ENCODE peak calls at places on chromosomes 3 and 15, in six cellular contexts. One of them, this sample, is unnamed.

GRCh38 chr15:81273855-81274254 is 50.1 kb downstream of the STARD5 start:
- DNase-seq in A549: no peak
- DNase-seq in AG09319: no peak
- DNase-seq in Calu3: no peak
- DNase-seq in left ventricle myocardium inferior: no peak
- DNase-seq in foreskin fibroblast: no peak
- DNase-seq in this sample: no peak

GRCh38 chr15:88586401-88587162 is 34.6 kb upstream of the AEN start:
- DNase-seq in A549: no peak
- DNase-seq in AG09319: no peak
- DNase-seq in Calu3: no peak
- DNase-seq in left ventricle myocardium inferior: no peak
- DNase-seq in foreskin fibroblast: peak; percentile 24
- DNase-seq in this sample: no peak

GRCh38 chr3:108493862-108494261 is 16.5 kb downstream of the MYH15 start:
- DNase-seq in A549: peak; percentile 31
- DNase-seq in AG09319: no peak
- DNase-seq in Calu3: peak; percentile 56
- DNase-seq in left ventricle myocardium inferior: peak; percentile 17
- DNase-seq in foreskin fibroblast: peak; percentile 52
- DNase-seq in this sample: no peak

GRCh38 chr3:128788268-128788869 is 62.4 kb downstream of the RAB7A start:
- DNase-seq in A549: no peak
- DNase-seq in AG09319: no peak
- DNase-seq in Calu3: no peak
- DNase-seq in left ventricle myocardium inferior: no peak
- DNase-seq in foreskin fibroblast: no peak
- DNase-seq in this sample: no peak

GRCh38 chr3:110314512-110315114 is 757.0 kb upstream of the NECTIN3 start:
- DNase-seq in A549: peak; percentile 69
- DNase-seq in AG09319: no peak
- DNase-seq in Calu3: peak; percentile 56
- DNase-seq in left ventricle myocardium inferior: no peak
- DNase-seq in foreskin fibroblast: peak; percentile 63
- DNase-seq in this sample: no peak

GRCh38 chr3:88713233-88713691 is 394.2 kb upstream of the EPHA3 start:
- DNase-seq in A549: no peak
- DNase-seq in AG09319: no peak
- DNase-seq in Calu3: no peak
- DNase-seq in left ventricle myocardium inferior: no peak
- DNase-seq in foreskin fibroblast: peak; percentile 82
- DNase-seq in this sample: no peak

GRCh38 chr3:108757404-108757982 is at the start of gene RETNLB:
- DNase-seq in A549: no peak
- DNase-seq in AG09319: no peak
- DNase-seq in Calu3: no peak
- DNase-seq in left ventricle myocardium inferior: no peak
- DNase-seq in foreskin fibroblast: no peak
- DNase-seq in this sample: no peak

GRCh38 chr15:82663186-82663600 is 16.0 kb upstream of the CPEB1 start:
- DNase-seq in A549: peak; percentile 53
- DNase-seq in AG09319: no peak
- DNase-seq in Calu3: peak; percentile 58
- DNase-seq in left ventricle myocardium inferior: no peak
- DNase-seq in foreskin fibroblast: peak; percentile 70
- DNase-seq in this sample: no peak

GRCh38 chr3:15069441-15069840 is 4.3 kb upstream of the MRPS25 start:
- DNase-seq in A549: no peak
- DNase-seq in AG09319: no peak
- DNase-seq in Calu3: no peak
- DNase-seq in left ventricle myocardium inferior: no peak
- DNase-seq in foreskin fibroblast: no peak
- DNase-seq in this sample: no peak

DNA sequence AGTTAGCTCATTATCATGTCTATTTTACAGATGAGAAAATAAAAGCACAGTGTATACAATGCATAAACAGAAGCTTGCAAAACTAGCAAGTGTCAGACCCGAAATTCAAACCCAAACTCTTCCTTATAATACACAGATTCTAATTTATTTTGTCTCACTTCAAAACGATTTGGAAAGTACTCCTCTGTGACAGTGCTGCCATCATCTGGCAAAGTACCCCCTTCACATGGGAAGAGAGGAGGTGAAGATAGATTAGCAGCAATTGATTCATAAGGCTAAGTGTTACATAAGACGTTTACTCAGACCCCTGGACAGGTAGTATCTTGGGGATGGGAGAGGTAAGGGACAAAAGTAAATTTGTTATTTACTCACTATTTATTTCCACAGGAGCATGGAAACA is 744.0 kb upstream of the SGO1 start:
- DNase-seq in A549: no peak
- DNase-seq in AG09319: no peak
- DNase-seq in Calu3: peak; percentile 45
- DNase-seq in left ventricle myocardium inferior: no peak
- DNase-seq in foreskin fibroblast: peak; percentile 54
- DNase-seq in this sample: no peak
- TF ChIP-seq CTCF in A549: no peak
- TF ChIP-seq CTCF in AG09319: peak; percentile 27
- TF ChIP-seq CTCF in Calu3: peak; percentile 27
- TF ChIP-seq CTCF in left ventricle myocardium inferior: peak; percentile 44
- TF ChIP-seq CTCF in foreskin fibroblast: peak; percentile 38
- TF ChIP-seq CTCF in this sample: peak; percentile 61

DNA sequence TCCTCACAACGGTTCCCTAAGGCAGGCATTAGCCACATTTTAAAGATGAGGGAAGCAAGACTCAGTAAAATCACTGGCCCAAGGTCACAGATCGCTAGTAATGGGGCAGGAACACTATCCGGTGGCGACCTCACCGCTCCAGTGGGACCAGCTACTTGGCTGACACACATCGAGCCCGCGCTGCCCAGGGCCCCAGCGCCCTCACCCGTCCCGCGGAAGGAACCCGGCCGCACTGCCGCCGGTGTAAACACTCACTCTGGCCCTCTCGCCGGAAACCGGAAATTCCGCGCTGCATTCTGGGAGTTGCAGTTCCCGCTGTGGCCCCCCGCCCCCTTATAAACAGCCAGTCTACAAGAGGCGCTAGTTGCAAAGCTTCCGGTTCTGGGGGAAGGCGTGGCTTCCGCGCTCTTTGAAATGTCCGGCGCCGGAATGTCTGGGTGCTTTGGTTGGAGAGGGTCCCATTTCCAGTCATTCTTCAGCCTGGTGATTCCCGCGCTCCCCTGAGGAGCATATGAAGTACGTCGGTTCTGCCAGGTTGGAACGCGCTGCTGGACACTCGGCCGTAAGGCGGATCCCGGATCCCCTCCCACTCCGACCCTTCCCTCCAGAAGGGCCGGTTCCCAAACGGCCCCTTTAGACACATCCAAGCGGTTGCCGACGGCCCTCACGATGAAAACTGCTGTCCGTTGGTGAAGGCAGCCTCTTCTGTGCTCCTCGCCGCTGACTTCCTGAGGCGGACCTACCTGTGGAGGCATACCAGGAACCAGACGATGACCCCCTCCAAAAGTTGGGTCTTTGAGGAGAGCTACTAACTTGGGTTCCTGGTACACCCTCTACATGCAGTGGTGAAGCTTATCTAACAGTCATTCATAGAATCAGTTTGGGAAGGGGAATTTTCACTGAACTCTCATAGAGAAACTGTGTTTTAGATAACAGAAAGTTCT is at the start of gene UBL7:
- DNase-seq in A549: peak; percentile 93
- DNase-seq in AG09319: peak; percentile 81
- DNase-seq in Calu3: peak; percentile 98
- DNase-seq in left ventricle myocardium inferior: peak; percentile 97
- DNase-seq in foreskin fibroblast: peak; percentile 98
- DNase-seq in this sample: peak; percentile 67
- TF ChIP-seq CTCF in A549: no peak
- TF ChIP-seq CTCF in AG09319: peak; percentile 31
- TF ChIP-seq CTCF in Calu3: no peak
- TF ChIP-seq CTCF in left ventricle myocardium inferior: peak; percentile 12
- TF ChIP-seq CTCF in foreskin fibroblast: peak; percentile 11
- TF ChIP-seq CTCF in this sample: no peak

DNA sequence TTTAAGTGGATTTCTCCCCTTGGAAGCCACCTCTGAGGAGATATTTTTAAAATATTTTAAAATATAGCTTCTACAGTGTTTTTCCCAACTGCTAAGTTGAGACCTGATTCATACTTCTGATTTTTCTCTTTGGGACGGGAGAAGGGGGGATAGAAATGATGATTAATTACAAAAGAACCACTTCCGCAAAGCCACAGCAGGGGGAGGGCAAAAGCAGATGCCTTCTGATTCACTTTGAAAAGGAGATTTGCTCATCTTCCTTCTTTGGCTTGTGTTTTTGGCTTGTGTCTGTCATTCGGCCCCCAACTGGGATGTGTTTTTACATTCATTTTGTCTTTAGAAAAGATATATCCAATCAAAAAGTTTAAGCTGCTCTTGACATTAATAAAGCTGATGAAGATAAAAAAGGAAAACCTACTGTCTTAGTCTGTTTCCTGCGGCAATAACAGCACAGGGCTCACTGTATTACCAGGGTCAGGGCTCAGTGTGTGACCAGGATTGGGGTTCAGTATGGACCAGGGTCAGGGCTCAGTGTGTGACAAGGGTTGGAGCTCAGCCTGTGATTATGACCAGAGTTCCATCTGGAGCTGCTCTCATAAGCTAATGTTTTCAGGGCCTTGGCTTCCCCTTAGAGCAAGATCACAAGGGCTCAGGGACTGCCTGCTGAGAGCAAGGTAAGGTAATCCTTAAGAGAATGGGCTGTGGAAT is 223.2 kb downstream of the MTHFS start:
- DNase-seq in A549: peak; percentile 36
- DNase-seq in AG09319: no peak
- DNase-seq in Calu3: no peak
- DNase-seq in left ventricle myocardium inferior: no peak
- DNase-seq in foreskin fibroblast: peak; percentile 72
- DNase-seq in this sample: no peak
- TF ChIP-seq CTCF in A549: no peak
- TF ChIP-seq CTCF in AG09319: no peak
- TF ChIP-seq CTCF in Calu3: no peak
- TF ChIP-seq CTCF in left ventricle myocardium inferior: no peak
- TF ChIP-seq CTCF in foreskin fibroblast: no peak
- TF ChIP-seq CTCF in this sample: no peak

GRCh38 chr15:33309602-33310276 is 1.0 kb upstream of the RYR3 start:
- DNase-seq in A549: peak; percentile 46
- DNase-seq in AG09319: no peak
- DNase-seq in Calu3: no peak
- DNase-seq in left ventricle myocardium inferior: no peak
- DNase-seq in foreskin fibroblast: peak; percentile 2
- DNase-seq in this sample: no peak
- TF ChIP-seq CTCF in A549: peak; percentile 14
- TF ChIP-seq CTCF in AG09319: no peak
- TF ChIP-seq CTCF in Calu3: no peak
- TF ChIP-seq CTCF in left ventricle myocardium inferior: no peak
- TF ChIP-seq CTCF in foreskin fibroblast: peak; percentile 23
- TF ChIP-seq CTCF in this sample: no peak

GRCh38 chr15:91586542-91586941 is 267.0 kb upstream of the SLCO3A1 start:
- DNase-seq in A549: no peak
- DNase-seq in AG09319: no peak
- DNase-seq in Calu3: no peak
- DNase-seq in left ventricle myocardium inferior: no peak
- DNase-seq in foreskin fibroblast: no peak
- DNase-seq in this sample: no peak

GRCh38 chr15:91592586-91592985 is 260.9 kb upstream of the SLCO3A1 start:
- DNase-seq in A549: no peak
- DNase-seq in AG09319: no peak
- DNase-seq in Calu3: no peak
- DNase-seq in left ventricle myocardium inferior: no peak
- DNase-seq in foreskin fibroblast: no peak
- DNase-seq in this sample: no peak

GRCh38 chr15:91593653-91594052 is 259.9 kb upstream of the SLCO3A1 start:
- DNase-seq in A549: no peak
- DNase-seq in AG09319: no peak
- DNase-seq in Calu3: no peak
- DNase-seq in left ventricle myocardium inferior: no peak
- DNase-seq in foreskin fibroblast: no peak
- DNase-seq in this sample: no peak

GRCh38 chr15:91593081-91593480 is 260.4 kb upstream of the SLCO3A1 start:
- DNase-seq in A549: no peak
- DNase-seq in AG09319: no peak
- DNase-seq in Calu3: no peak
- DNase-seq in left ventricle myocardium inferior: no peak
- DNase-seq in foreskin fibroblast: peak; percentile 2
- DNase-seq in this sample: no peak

GRCh38 chr15:91589360-91589759 is 264.1 kb upstream of the SLCO3A1 start:
- DNase-seq in A549: no peak
- DNase-seq in AG09319: no peak
- DNase-seq in Calu3: no peak
- DNase-seq in left ventricle myocardium inferior: no peak
- DNase-seq in foreskin fibroblast: no peak
- DNase-seq in this sample: no peak
- TF ChIP-seq CTCF in A549: no peak
- TF ChIP-seq CTCF in AG09319: no peak
- TF ChIP-seq CTCF in Calu3: peak; percentile 12
- TF ChIP-seq CTCF in left ventricle myocardium inferior: no peak
- TF ChIP-seq CTCF in foreskin fibroblast: no peak
- TF ChIP-seq CTCF in this sample: no peak

GRCh38 chr3:102299125-102299877 is 135.5 kb upstream of the ZPLD1 start:
- DNase-seq in A549: no peak
- DNase-seq in AG09319: no peak
- DNase-seq in Calu3: no peak
- DNase-seq in left ventricle myocardium inferior: no peak
- DNase-seq in foreskin fibroblast: no peak
- DNase-seq in this sample: no peak
- TF ChIP-seq CTCF in A549: no peak
- TF ChIP-seq CTCF in AG09319: no peak
- TF ChIP-seq CTCF in Calu3: no peak
- TF ChIP-seq CTCF in left ventricle myocardium inferior: no peak
- TF ChIP-seq CTCF in foreskin fibroblast: no peak
- TF ChIP-seq CTCF in this sample: no peak

GRCh38 chr3:33954956-33955355 is 156.5 kb downstream of the PDCD6IP start:
- DNase-seq in A549: peak; percentile 16
- DNase-seq in AG09319: no peak
- DNase-seq in Calu3: no peak
- DNase-seq in left ventricle myocardium inferior: no peak
- DNase-seq in foreskin fibroblast: peak; percentile 35
- DNase-seq in this sample: no peak
- TF ChIP-seq CTCF in A549: peak; percentile 15
- TF ChIP-seq CTCF in AG09319: no peak
- TF ChIP-seq CTCF in Calu3: no peak
- TF ChIP-seq CTCF in left ventricle myocardium inferior: no peak
- TF ChIP-seq CTCF in foreskin fibroblast: no peak
- TF ChIP-seq CTCF in this sample: no peak

GRCh38 chr15:98382139-98382538 is 266.2 kb upstream of the IGF1R start:
- DNase-seq in A549: peak; percentile 11
- DNase-seq in AG09319: no peak
- DNase-seq in Calu3: no peak
- DNase-seq in left ventricle myocardium inferior: no peak
- DNase-seq in foreskin fibroblast: no peak
- DNase-seq in this sample: no peak
- TF ChIP-seq CTCF in A549: no peak
- TF ChIP-seq CTCF in AG09319: no peak
- TF ChIP-seq CTCF in Calu3: no peak
- TF ChIP-seq CTCF in left ventricle myocardium inferior: no peak
- TF ChIP-seq CTCF in foreskin fibroblast: no peak
- TF ChIP-seq CTCF in this sample: peak; percentile 4

This sample was measured in D721Med.